ENCODE peak calls at places on chromosomes 16 and 17, in five cellular contexts. Y, T, B, X and F are unnamed samples.
A peak's percentile ranks its signal among the peaks of the same experiment; 100 is the strongest.

GRCh38 chr17:156946-157345 is 19.6 kb downstream of the SCGB1C2 start:
- DNase-seq in Y (peak; percentile 36), T (no peak), B (no peak), X (no peak), F (no peak)

GRCh38 chr17:65278050-65278819 is 141.1 kb downstream of the RGS9 start:
- DNase-seq in Y (no peak), T (peak; percentile 86), B (peak; percentile 75), X (no peak), F (no peak)

GRCh38 chr17:55527520-55528118 is 16.4 kb upstream of the SMIM36 start:
- DNase-seq in Y (no peak), T (peak; percentile 69), B (peak; percentile 75), X (no peak), F (peak; percentile 30)

GRCh38 chr16:22296225-22297113 is 740 bp upstream of the POLR3E start:
- DNase-seq in Y (no peak), T (no peak), B (no peak), X (peak; percentile 45), F (no peak)

GRCh38 chr16:1494129-1494640 is 1.0 kb downstream of the TELO2 start:
- DNase-seq in Y (peak; percentile 83), T (peak; percentile 47), B (peak; percentile 86), X (peak; percentile 81), F (peak; percentile 81)

GRCh38 chr16:89805136-89805905 is 11.1 kb downstream of the FANCA start:
- DNase-seq in Y (no peak), T (no peak), B (peak; percentile 21), X (no peak), F (no peak)

GRCh38 chr16:24838554-24839266 is 7.1 kb upstream of the SLC5A11 start:
- DNase-seq in Y (no peak), T (no peak), B (peak; percentile 83), X (no peak), F (peak; percentile 80)

GRCh38 chr16:85291302-85292148 is 179.3 kb upstream of the CIBAR2 start:
- DNase-seq in Y (peak; percentile 78), T (no peak), B (no peak), X (peak; percentile 91), F (no peak)

GRCh38 chr17:61827649-61828395 is 35.5 kb downstream of the BRIP1 start:
- DNase-seq in Y (no peak), T (no peak), B (no peak), X (no peak), F (no peak)

GRCh38 chr17:4657678-4658077 is 16.2 kb upstream of the ALOX15 start:
- DNase-seq in Y (no peak), T (no peak), B (peak; percentile 59), X (no peak), F (no peak)

GRCh38 chr17:68498479-68499326 is 13.5 kb upstream of the PRKAR1A start:
- DNase-seq in Y (no peak), T (no peak), B (no peak), X (no peak), F (no peak)

GRCh38 chr16:23504453-23505179 is 5.7 kb downstream of the GGA2 start:
- DNase-seq in Y (peak; percentile 84), T (peak; percentile 45), B (peak; percentile 82), X (peak; percentile 86), F (peak; percentile 65)

GRCh38 chr16:82845076-82845475 is 218.3 kb downstream of the CDH13 start:
- DNase-seq in Y (no peak), T (peak; percentile 19), B (no peak), X (no peak), F (no peak)

GRCh38 chr16:72658888-72659717 is 388.8 kb downstream of the ZFHX3 start:
- DNase-seq in Y (no peak), T (no peak), B (peak; percentile 32), X (no peak), F (no peak)

GRCh38 chr16:49128740-49129139 is 152.9 kb downstream of the CBLN1 start:
- DNase-seq in Y (no peak), T (no peak), B (no peak), X (no peak), F (no peak)

GRCh38 chr16:86457621-86458456 is 52.5 kb upstream of the FOXF1 start:
- DNase-seq in Y (no peak), T (no peak), B (peak; percentile 46), X (no peak), F (no peak)

GRCh38 chr17:18248811-18249210 is 9.7 kb downstream of the FLII start:
- DNase-seq in Y (no peak), T (no peak), B (no peak), X (no peak), F (no peak)

GRCh38 chr16:75267631-75268264 is 16.3 kb upstream of the BCAR1 start:
- DNase-seq in Y (peak; percentile 60), T (peak; percentile 90), B (no peak), X (no peak), F (no peak)

GRCh38 chr17:13027246-13027645 is 9.4 kb upstream of the ELAC2 start:
- DNase-seq in Y (no peak), T (no peak), B (no peak), X (no peak), F (no peak)

GRCh38 chr16:80210787-80211186 is 330.0 kb upstream of the DYNLRB2 start:
- DNase-seq in Y (peak; percentile 43), T (no peak), B (no peak), X (no peak), F (no peak)

GRCh38 chr17:48153711-48154642 is 46.4 kb downstream of the SNX11 start:
- DNase-seq in Y (no peak), T (peak; percentile 36), B (peak; percentile 63), X (no peak), F (no peak)

GRCh38 chr17:38333635-38334295 is 10.0 kb downstream of the GPR179 start:
- DNase-seq in Y (no peak), T (peak; percentile 75), B (peak; percentile 32), X (no peak), F (no peak)

GRCh38 chr16:89971495-89972243 is 23.1 kb downstream of the DEF8 start:
- DNase-seq in Y (peak; percentile 62), T (no peak), B (peak; percentile 3), X (peak; percentile 90), F (no peak)

GRCh38 chr16:6032438-6032837 is 934.8 kb upstream of the EEF2KMT start:
- DNase-seq in Y (no peak), T (no peak), B (no peak), X (no peak), F (no peak)

DNA sequence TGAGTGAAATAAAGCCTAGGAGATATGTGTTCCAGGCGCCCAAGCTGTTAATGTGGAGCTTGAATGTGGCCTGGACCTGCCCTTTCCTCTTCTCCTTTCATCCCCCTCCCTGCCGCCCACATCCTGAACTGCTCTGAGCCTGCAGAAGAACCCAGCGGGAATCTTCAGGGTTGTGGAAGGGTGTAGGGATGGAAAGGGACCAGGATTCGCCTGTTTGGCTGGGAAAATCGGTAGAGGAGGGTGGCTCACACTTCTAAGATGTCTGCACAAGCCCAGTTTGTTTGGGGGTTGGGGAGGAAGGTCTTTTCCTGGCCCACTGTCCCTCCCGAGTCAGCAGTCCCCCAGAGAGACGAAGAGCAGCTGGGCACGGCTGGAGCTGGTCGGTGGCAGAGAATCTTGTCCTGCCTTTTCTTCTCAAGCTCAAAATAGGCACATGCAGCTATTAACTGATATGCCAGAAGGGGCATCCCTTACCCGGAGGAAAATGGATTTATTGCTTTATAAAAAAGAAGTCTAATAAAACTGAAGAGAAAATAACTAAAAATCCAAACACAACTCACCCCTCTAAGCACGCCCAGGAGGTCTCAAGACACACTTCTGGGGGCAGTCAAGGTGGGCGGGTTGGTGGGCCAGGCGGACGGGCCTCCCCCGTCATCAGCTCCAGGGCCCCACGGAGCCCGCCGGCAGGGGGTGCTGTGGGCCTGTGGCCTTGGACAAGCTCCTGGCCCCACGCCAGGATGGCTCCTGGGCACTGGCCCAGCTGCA is 11.5 kb upstream of the PITPNA start:
- DNase-seq in Y (peak; percentile 91), T (peak; percentile 93), B (peak; percentile 83), X (peak; percentile 96), F (peak; percentile 91)
- H3K4me3 ChIP-seq in Y (no peak overlapping the region), T (no peak overlapping the region), B (no peak overlapping the region), X (no peak overlapping the region), F (no peak overlapping the region)

GRCh38 chr17:73600103-73600871 is 44.0 kb downstream of the SDK2 start:
- DNase-seq in Y (no peak), T (peak; percentile 27), B (no peak), X (no peak), F (no peak)
- H3K4me3 ChIP-seq in Y (no peak overlapping the region), T (no peak overlapping the region), B (no peak overlapping the region), X (no peak overlapping the region), F (no peak overlapping the region)

GRCh38 chr17:42378597-42379594 is 9.3 kb downstream of the STAT3 start:
- DNase-seq in Y (no peak), T (no peak), B (peak; percentile 34), X (no peak), F (no peak)
- H3K4me3 ChIP-seq in Y (peak overlapping the region; percentile 15), T (no peak overlapping the region), B (peak overlapping the region; percentile 21), X (peak overlapping the region; percentile 20), F (peak overlapping the region; percentile 31)

DNA sequence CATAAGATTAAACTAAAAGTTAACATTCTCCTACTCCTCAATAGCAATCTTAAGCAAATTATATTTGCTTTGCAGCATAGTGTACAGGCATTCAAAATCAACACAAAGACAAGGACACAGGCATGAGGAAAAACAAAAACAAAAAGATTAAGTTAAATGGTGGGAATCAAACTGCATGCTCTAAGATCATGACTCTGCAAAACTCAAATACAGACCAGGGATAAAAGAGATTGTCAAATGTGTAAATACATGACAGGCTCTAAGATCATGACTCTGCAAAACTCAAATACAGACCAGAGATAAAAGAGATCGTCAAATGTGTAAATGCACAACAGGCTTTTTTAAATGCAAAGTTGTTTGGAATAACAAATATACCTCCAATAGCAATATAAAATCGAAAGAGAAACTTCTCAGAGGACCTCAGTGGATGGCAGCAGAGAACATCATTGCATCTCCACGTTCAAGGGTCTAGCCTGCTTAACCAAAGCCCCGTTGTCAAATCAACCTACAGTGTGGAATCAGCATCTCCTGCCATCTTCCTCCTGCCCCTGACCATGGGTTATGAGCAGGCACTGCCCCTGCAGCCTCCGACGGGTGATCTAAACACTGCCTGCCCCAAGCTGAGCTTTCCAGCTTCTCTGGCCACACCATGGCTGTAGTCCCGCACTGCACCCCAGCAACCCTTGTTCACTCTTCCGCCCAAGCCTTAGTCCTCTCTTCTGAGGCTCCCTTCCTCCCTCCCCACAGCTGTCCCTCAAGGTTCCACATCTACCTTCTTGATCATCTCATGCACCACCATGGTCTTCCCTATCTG is 446.1 kb downstream of the SOX9 start:
- DNase-seq in Y (no peak), T (no peak), B (no peak), X (peak; percentile 50), F (no peak)
- H3K4me3 ChIP-seq in Y (no peak overlapping the region), T (no peak overlapping the region), B (no peak overlapping the region), X (no peak overlapping the region), F (no peak overlapping the region)

GRCh38 chr16:61370564-61370963 is 665.7 kb downstream of the CDH8 start:
- DNase-seq in Y (no peak), T (no peak), B (no peak), X (no peak), F (no peak)

GRCh38 chr16:61374071-61374470 is 662.2 kb downstream of the CDH8 start:
- DNase-seq in Y (no peak), T (no peak), B (no peak), X (no peak), F (no peak)
- H3K4me3 ChIP-seq in Y (no peak overlapping the region), T (no peak overlapping the region), B (no peak overlapping the region), X (no peak overlapping the region), F (no peak overlapping the region)